ENCODE peak calls at places on chromosomes 4 and X, in ten cellular contexts. V is fibroblast of lung; E is tibial artery; Q is right cardiac atrium; M is mammary epithelial cell; U is CD4-positive, alpha-beta memory T cell; Z is SJSA1; D is neural progenitor cell; R is endothelial cell of umbilical vein; I is hepatocyte. H is an unnamed sample.

GRCh38 chrX:9291666-9292065 is 173.2 kb upstream of the TBL1X start:
- DNase-seq in I (peak; percentile 15), R (no peak), U (no peak), Q (no peak), E (no peak), V (no peak), Z (no peak), M (no peak), D (peak; percentile 77), H (no peak)

GRCh38 chr4:71944956-71945355 is 86.8 kb upstream of the NPFFR2 start:
- DNase-seq in I (no peak), V (no peak), M (peak; percentile 2), E (no peak), R (peak; percentile 83), Z (no peak), D (no peak), Q (no peak), U (no peak), H (no peak)

GRCh38 chr4:107183155-107183774 is 147.2 kb upstream of the DKK2 start:
- DNase-seq in U (peak; percentile 13), I (peak; percentile 81), Q (no peak), M (peak; percentile 47), V (peak; percentile 72), E (no peak), Z (peak; percentile 29), R (peak; percentile 69), D (peak; percentile 72), H (peak; percentile 38)

GRCh38 chr4:161822174-161822573 is 341.6 kb downstream of the FSTL5 start:
- DNase-seq in I (no peak), R (no peak), D (no peak), E (no peak), Q (no peak), M (no peak), V (no peak), U (no peak), Z (no peak), H (no peak)

GRCh38 chr4:56234098-56234497 is 153.2 kb downstream of the AASDH start:
- DNase-seq in D (no peak), Z (no peak), U (no peak), E (no peak), R (no peak), V (no peak), Q (no peak), I (no peak), M (no peak), H (no peak)

GRCh38 chr4:2817701-2818350 is 24.9 kb downstream of the SH3BP2 start:
- DNase-seq in R (peak; percentile 22), V (no peak), U (no peak), Q (peak; percentile 25), D (peak; percentile 81), I (peak; percentile 86), M (peak; percentile 38), E (no peak), Z (no peak), H (no peak)

GRCh38 chr4:10639100-10639499 is 45.5 kb downstream of the CLNK start:
- DNase-seq in R (no peak), M (peak; percentile 49), Z (no peak), V (no peak), I (no peak), U (no peak), Q (no peak), D (peak; percentile 58), E (no peak), H (no peak)

GRCh38 chr4:2558301-2558700 is 21.9 kb downstream of the FAM193A start:
- DNase-seq in V (no peak), E (no peak), Q (no peak), U (no peak), D (no peak), Z (no peak), M (no peak), R (no peak), I (no peak), H (no peak)

GRCh38 chr4:40197879-40198689 is 1.3 kb downstream of the RHOH start:
- DNase-seq in Z (no peak), U (peak; percentile 87), E (no peak), R (no peak), I (no peak), M (no peak), D (no peak), Q (no peak), V (no peak), H (peak; percentile 71)

GRCh38 chr4:61828960-61829359 is 628.8 kb downstream of the ADGRL3 start:
- DNase-seq in V (no peak), M (no peak), I (no peak), Z (no peak), E (no peak), D (no peak), Q (no peak), U (no peak), R (no peak), H (no peak)

GRCh38 chrX:75781618-75782017 is 3.4 kb downstream of the MAGEE2 start:
- DNase-seq in U (no peak), R (no peak), E (no peak), I (no peak), D (peak; percentile 15), M (no peak), V (no peak), Z (no peak), Q (peak; percentile 67), H (no peak)

GRCh38 chr4:168408620-168409019 is 71.7 kb downstream of the DDX60L start:
- DNase-seq in Q (peak; percentile 57), M (peak; percentile 88), U (no peak), V (peak; percentile 99), D (peak; percentile 37), I (peak; percentile 79), Z (peak; percentile 78), E (peak; percentile 58), R (peak; percentile 97), H (no peak)

GRCh38 chr4:149218672-149219071 is 597.0 kb downstream of the IQCM start:
- DNase-seq in E (no peak), U (no peak), D (no peak), I (no peak), M (no peak), Z (no peak), R (no peak), Q (no peak), V (no peak), H (no peak)
- H3K4me1 ChIP-seq in E (no peaks in the 10 kb centered on the region), U (no peaks in the 10 kb centered on the region), D (no peaks in the 10 kb centered on the region), I (no peaks in the 10 kb centered on the region), M (no peaks in the 10 kb centered on the region), Z (no peaks in the 10 kb centered on the region), R (no peaks in the 10 kb centered on the region), Q (no peaks in the 10 kb centered on the region), V (no peaks in the 10 kb centered on the region), H (no peaks in the 10 kb centered on the region)

GRCh38 chr4:101791189-101791572 is 651 bp downstream of the BANK1 start:
- DNase-seq in E (no peak), Z (no peak), I (no peak), D (no peak), R (no peak), V (no peak), M (no peak), U (no peak), Q (no peak), H (no peak)

GRCh38 chr4:101790521-101791188 is at the start of gene BANK1:
- DNase-seq in D (peak; percentile 88), I (peak; percentile 64), R (peak; percentile 62), Z (no peak), V (peak; percentile 29), E (peak; percentile 38), U (peak; percentile 26), M (peak; percentile 9), Q (peak; percentile 35), H (no peak)

GRCh38 chr4:101795704-101796103 is 5.2 kb downstream of the BANK1 start:
- DNase-seq in Z (no peak), M (no peak), Q (no peak), V (no peak), R (no peak), I (no peak), U (no peak), D (no peak), E (no peak), H (no peak)

GRCh38 chr4:101793397-101793796 is 2.9 kb downstream of the BANK1 start:
- DNase-seq in D (no peak), U (no peak), Z (no peak), E (no peak), M (no peak), Q (no peak), V (no peak), R (no peak), I (no peak), H (no peak)

DNA sequence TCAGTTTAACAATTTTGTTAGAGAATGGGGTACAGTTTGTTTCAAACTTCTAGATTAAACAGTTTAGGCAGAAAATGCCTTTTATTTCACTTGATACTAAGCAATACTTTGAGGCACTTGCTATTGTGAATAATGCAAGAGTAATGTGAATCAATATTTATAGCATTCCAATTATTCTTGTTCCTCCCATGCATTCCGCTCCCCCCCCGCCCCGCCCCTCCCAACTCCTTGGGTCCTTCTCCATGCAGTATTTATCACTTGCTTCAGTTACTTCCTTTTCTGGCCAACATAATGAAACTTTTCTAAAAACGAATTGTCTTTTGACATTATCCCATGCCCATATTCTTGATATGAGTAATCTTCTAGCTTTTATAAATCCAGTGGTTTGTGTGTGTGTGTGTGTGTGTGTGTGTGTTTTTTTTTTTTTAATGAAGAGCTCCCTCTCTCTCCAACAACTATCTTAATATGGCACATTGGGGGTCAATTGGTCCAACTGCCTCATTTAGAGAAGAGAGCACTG is 1.6 kb downstream of the BANK1 start:
- DNase-seq in Q (no peak), Z (no peak), V (no peak), M (no peak), D (no peak), E (no peak), R (no peak), U (no peak), I (no peak), H (no peak)
- H3K4me1 ChIP-seq in Q (peaks cover 1% of the 10 kb centered on the region), Z (no peaks in the 10 kb centered on the region), V (no peaks in the 10 kb centered on the region), M (peaks cover 8% of the 10 kb centered on the region), D (no peaks in the 10 kb centered on the region), E (peaks cover 10% of the 10 kb centered on the region), R (peaks cover 4% of the 10 kb centered on the region), U (peaks cover 3% of the 10 kb centered on the region), I (peaks cover 3% of the 10 kb centered on the region), H (peaks cover 19% of the 10 kb centered on the region)

GRCh38 chr4:77859256-77859655 is 3.4 kb upstream of the MRPL1 start:
- DNase-seq in Q (no peak), M (no peak), U (no peak), E (no peak), R (peak; percentile 34), Z (no peak), V (no peak), I (no peak), D (no peak), H (no peak)
- H3K4me1 ChIP-seq in Q (peaks cover 2% of the 10 kb centered on the region), M (peaks cover 8% of the 10 kb centered on the region), U (peaks cover 83% of the 10 kb centered on the region), E (peaks cover 15% of the 10 kb centered on the region), R (peaks cover 29% of the 10 kb centered on the region), Z (peaks cover 6% of the 10 kb centered on the region), V (peaks cover 5% of the 10 kb centered on the region), I (peaks cover 7% of the 10 kb centered on the region), D (peaks cover 6% of the 10 kb centered on the region), H (peaks cover 5% of the 10 kb centered on the region)

GRCh38 chrX:13010546-13010945 is 33.9 kb downstream of the FAM9C start:
- DNase-seq in Q (no peak), Z (no peak), R (no peak), D (no peak), E (no peak), M (no peak), I (no peak), V (no peak), U (no peak), H (no peak)
- H3K4me1 ChIP-seq in Q (peaks cover 8% of the 10 kb centered on the region), Z (peaks cover 47% of the 10 kb centered on the region), R (peaks cover 3% of the 10 kb centered on the region), D (peaks cover 5% of the 10 kb centered on the region), E (peaks cover 37% of the 10 kb centered on the region), M (peaks cover 61% of the 10 kb centered on the region), I (peaks cover 35% of the 10 kb centered on the region), V (no peaks in the 10 kb centered on the region), U (peaks cover 73% of the 10 kb centered on the region), H (peaks cover 5% of the 10 kb centered on the region)

GRCh38 chr4:184882276-184882675 is 56.5 kb upstream of the ACSL1 start:
- DNase-seq in E (no peak), M (no peak), D (no peak), Z (no peak), R (no peak), I (no peak), Q (no peak), V (no peak), U (no peak), H (no peak)
- H3K4me1 ChIP-seq in E (no peaks in the 10 kb centered on the region), M (no peaks in the 10 kb centered on the region), D (no peaks in the 10 kb centered on the region), Z (no peaks in the 10 kb centered on the region), R (no peaks in the 10 kb centered on the region), I (peaks cover 13% of the 10 kb centered on the region), Q (no peaks in the 10 kb centered on the region), V (no peaks in the 10 kb centered on the region), U (no peaks in the 10 kb centered on the region), H (no peaks in the 10 kb centered on the region)